ENCODE peak calls at places on chromosomes 13 and 19, in eight cellular contexts. U is NCI-H1436; G is stimulated activated CD8-positive, alpha-beta memory T cell treated with anti-CD3 and anti-CD28 coated beads, Interleukin-15, amount 100 ng/mL, for 48 hours; O is activated naive CD4-positive, alpha-beta T cell treated with anti-CD3 and anti-CD28 coated beads, Interleukin-2, amount 10 ng/mL, durations not matched to agents 7 days and 5 days; F is heart left ventricle; D is cardiac septum; H is B cell; C is CD8-positive, alpha-beta memory T cell. E is an unnamed sample.

GRCh38 chr13:50576156-50576555 is 267.3 kb downstream of the DLEU7 start:
- DNase-seq in U (no peak), G (no peak), O (no peak), F (no peak), D (no peak), H (no peak), C (no peak), E (no peak)

GRCh38 chr13:111007209-111007608 is 92.3 kb upstream of the ANKRD10 start:
- DNase-seq in U (no peak), G (no peak), O (no peak), F (no peak), D (no peak), H (no peak), C (no peak), E (no peak)

GRCh38 chr13:114124921-114125320 is 7.5 kb downstream of the RASA3 start:
- DNase-seq in U (no peak), G (peak), O (peak), F (peak), D (no peak), H (no peak), C (peak), E (no peak)

GRCh38 chr13:98541701-98542203 is 35.2 kb downstream of the STK24 start:
- DNase-seq in U (no peak), G (no peak), O (no peak), F (no peak), D (no peak), H (no peak), C (no peak), E (no peak)

GRCh38 chr13:22757530-22758120 is 423.2 kb upstream of the SGCG start:
- DNase-seq in U (no peak), G (no peak), O (no peak), F (no peak), D (no peak), H (no peak), C (no peak), E (no peak)

GRCh38 chr19:32743021-32743420 is 23.5 kb downstream of the TDRD12 start:
- DNase-seq in U (no peak), G (no peak), O (no peak), F (no peak), D (no peak), H (no peak), C (no peak), E (no peak)

GRCh38 chr13:19597523-19597922 is 35.9 kb upstream of the MPHOSPH8 start:
- DNase-seq in U (no peak), G (no peak), O (no peak), F (no peak), D (no peak), H (no peak), C (no peak), E (no peak)

GRCh38 chr19:43572172-43572588 is 3.1 kb downstream of the XRCC1 start:
- DNase-seq in U (peak), G (no peak), O (no peak), F (no peak), D (no peak), H (no peak), C (no peak), E (no peak)

GRCh38 chr19:45507864-45508680 is 793 bp downstream of the VASP start:
- DNase-seq in U (peak), G (no peak), O (peak), F (peak), D (peak), H (peak), C (no peak), E (peak)

GRCh38 chr19:43524922-43525835 is 1.8 kb downstream of the ETHE1 start:
- DNase-seq in U (no peak), G (no peak), O (peak), F (peak), D (no peak), H (peak), C (no peak), E (peak)

GRCh38 chr13:96018135-96018534 is 35.1 kb downstream of the UGGT2 start:
- DNase-seq in U (no peak), G (no peak), O (no peak), F (no peak), D (no peak), H (no peak), C (no peak), E (no peak)

GRCh38 chr13:94987869-94988268 is 275.5 kb upstream of the SOX21 start:
- DNase-seq in U (no peak), G (no peak), O (no peak), F (no peak), D (no peak), H (no peak), C (no peak), E (no peak)

GRCh38 chr19:39670998-39671397 is 15.3 kb downstream of the LGALS16 start:
- DNase-seq in U (no peak), G (no peak), O (no peak), F (no peak), D (no peak), H (no peak), C (no peak), E (no peak)

GRCh38 chr13:114145256-114145655 is 12.8 kb upstream of the RASA3 start:
- DNase-seq in U (no peak), G (no peak), O (no peak), F (no peak), D (peak), H (no peak), C (no peak), E (peak)

GRCh38 chr19:32351807-32352630 is 6.6 kb downstream of the ZNF507 start:
- DNase-seq in U (no peak), G (no peak), O (no peak), F (no peak), D (no peak), H (no peak), C (no peak), E (no peak)

GRCh38 chr19:18364826-18365528 is 21.0 kb upstream of the GDF15 start:
- DNase-seq in U (peak), G (no peak), O (no peak), F (peak), D (no peak), H (no peak), C (no peak), E (peak)

GRCh38 chr19:1074512-1075283 is 7.7 kb downstream of the ARHGAP45 start:
- DNase-seq in U (peak), G (peak), O (peak), F (peak), D (peak), H (peak), C (peak), E (peak)

GRCh38 chr19:52398091-52398461 is 427 bp downstream of the ZNF528 start:
- DNase-seq in U (no peak), G (no peak), O (no peak), F (no peak), D (no peak), H (no peak), C (no peak), E (no peak)

GRCh38 chr13:91988331-91988730 is 589.9 kb downstream of the GPC5 start:
- DNase-seq in U (no peak), G (no peak), O (no peak), F (no peak), D (no peak), H (no peak), C (no peak), E (no peak)